ENCODE peak calls at places on chromosomes 11 and 22, in six cellular contexts. Z, Y, T, H, S and E are unnamed samples.

GRCh38 chr11:129846508-129847335 is 31.1 kb downstream of the TMEM45B start:
- DNase-seq in Z (no peak), Y (no peak), T (no peak), H (peak), S (no peak), E (no peak)

GRCh38 chr11:6411594-6412031 is 7.3 kb downstream of the APBB1 start:
- DNase-seq in Z (peak), Y (no peak), T (no peak), H (no peak), S (no peak), E (no peak)

GRCh38 chr11:27471588-27472397 is 797 bp downstream of the LGR4 start:
- DNase-seq in Z (peak), Y (peak), T (peak), H (peak), S (peak), E (peak)

GRCh38 chr22:32852346-32853251 is 51.1 kb downstream of the TIMP3 start:
- DNase-seq in Z (no peak), Y (no peak), T (peak), H (no peak), S (peak), E (no peak)

GRCh38 chr11:12126352-12127019 is 16.1 kb downstream of the MICAL2 start:
- DNase-seq in Z (peak), Y (no peak), T (no peak), H (no peak), S (no peak), E (no peak)

GRCh38 chr22:38607680-38608079 is 37.7 kb upstream of the DMC1 start:
- DNase-seq in Z (no peak), Y (no peak), T (no peak), H (no peak), S (no peak), E (no peak)

GRCh38 chr11:132685174-132685611 is 847.1 kb downstream of the OPCML start:
- DNase-seq in Z (no peak), Y (no peak), T (no peak), H (no peak), S (no peak), E (no peak)

GRCh38 chr11:13962562-13963168 is at the start of gene SPON1:
- DNase-seq in Z (peak), Y (no peak), T (no peak), H (peak), S (no peak), E (peak)

GRCh38 chr22:28813772-28814518 is 13.6 kb upstream of the XBP1 start:
- DNase-seq in Z (peak), Y (no peak), T (no peak), H (no peak), S (peak), E (no peak)

GRCh38 chr11:119783466-119784400 is 54.7 kb upstream of the NECTIN1 start:
- DNase-seq in Z (peak), Y (peak), T (no peak), H (no peak), S (no peak), E (no peak)
- H3K4me3 ChIP-seq in Z (no peak), Y (no peak), T (no peak), H (no peak), S (no peak), E (no peak)

GRCh38 chr11:125190549-125190948 is 26.0 kb downstream of the PKNOX2 start:
- DNase-seq in Z (peak), Y (no peak), T (no peak), H (no peak), S (no peak), E (no peak)

GRCh38 chr11:125192717-125193116 is 28.2 kb downstream of the PKNOX2 start:
- DNase-seq in Z (peak), Y (no peak), T (no peak), H (no peak), S (no peak), E (no peak)

GRCh38 chr11:125192194-125192593 is 27.6 kb downstream of the PKNOX2 start:
- DNase-seq in Z (peak), Y (no peak), T (no peak), H (no peak), S (no peak), E (no peak)

GRCh38 chr11:125188021-125188420 is 23.5 kb downstream of the PKNOX2 start:
- DNase-seq in Z (no peak), Y (no peak), T (no peak), H (no peak), S (no peak), E (no peak)

DNA sequence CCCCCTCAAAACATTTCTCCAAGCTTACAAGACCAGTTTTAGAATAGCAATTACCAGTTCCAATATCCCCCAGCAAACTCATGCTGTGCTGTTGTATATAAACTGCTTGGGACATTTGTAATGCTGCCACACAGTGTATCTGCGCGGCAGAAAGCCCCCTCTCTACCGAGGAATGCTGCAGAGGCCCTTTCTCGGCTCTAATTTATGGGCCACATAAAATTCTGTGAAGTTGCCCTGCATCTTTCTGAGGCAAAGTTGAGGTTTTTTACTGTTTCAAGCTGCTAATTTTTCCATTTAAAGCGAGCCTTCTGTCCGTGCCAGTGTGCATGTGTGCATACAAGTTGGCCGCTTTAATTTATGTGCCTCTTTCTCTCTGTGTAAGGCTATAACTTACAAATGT is 28.6 kb downstream of the PKNOX2 start:
- DNase-seq in Z (no peak), Y (no peak), T (no peak), H (no peak), S (no peak), E (no peak)
- H3K4me3 ChIP-seq in Z (no peak), Y (no peak), T (no peak), H (no peak), S (no peak), E (no peak)

GRCh38 chr11:44804449-44805151 is 77.8 kb downstream of the TSPAN18 start:
- DNase-seq in Z (peak), Y (no peak), T (no peak), H (no peak), S (no peak), E (no peak)

GRCh38 chr11:44806631-44807030 is 79.9 kb downstream of the TSPAN18 start:
- DNase-seq in Z (no peak), Y (no peak), T (no peak), H (no peak), S (no peak), E (no peak)

GRCh38 chr11:44805596-44805995 is 78.8 kb downstream of the TSPAN18 start:
- DNase-seq in Z (no peak), Y (no peak), T (no peak), H (no peak), S (no peak), E (no peak)

GRCh38 chr11:44808053-44808753 is 81.4 kb downstream of the TSPAN18 start:
- DNase-seq in Z (peak), Y (no peak), T (no peak), H (no peak), S (no peak), E (no peak)

DNA sequence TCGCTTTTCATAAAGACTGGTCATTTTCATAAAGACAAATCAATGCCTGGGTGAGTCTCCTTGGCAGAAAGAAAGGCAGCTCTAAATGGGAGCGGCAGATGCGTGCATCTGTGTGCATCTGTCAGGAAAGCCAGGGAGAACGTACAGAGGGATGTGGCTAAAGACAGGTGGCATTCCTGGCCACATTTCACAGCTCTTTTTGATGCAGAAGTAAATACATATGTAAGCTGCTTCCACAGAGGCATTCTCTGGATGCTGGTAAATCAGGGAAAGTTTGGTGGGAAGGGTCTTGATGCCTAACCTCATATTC is 78.3 kb downstream of the TSPAN18 start:
- DNase-seq in Z (no peak), Y (no peak), T (no peak), H (no peak), S (no peak), E (no peak)
- H3K4me3 ChIP-seq in Z (no peak), Y (no peak), T (no peak), H (no peak), S (no peak), E (no peak)

DNA sequence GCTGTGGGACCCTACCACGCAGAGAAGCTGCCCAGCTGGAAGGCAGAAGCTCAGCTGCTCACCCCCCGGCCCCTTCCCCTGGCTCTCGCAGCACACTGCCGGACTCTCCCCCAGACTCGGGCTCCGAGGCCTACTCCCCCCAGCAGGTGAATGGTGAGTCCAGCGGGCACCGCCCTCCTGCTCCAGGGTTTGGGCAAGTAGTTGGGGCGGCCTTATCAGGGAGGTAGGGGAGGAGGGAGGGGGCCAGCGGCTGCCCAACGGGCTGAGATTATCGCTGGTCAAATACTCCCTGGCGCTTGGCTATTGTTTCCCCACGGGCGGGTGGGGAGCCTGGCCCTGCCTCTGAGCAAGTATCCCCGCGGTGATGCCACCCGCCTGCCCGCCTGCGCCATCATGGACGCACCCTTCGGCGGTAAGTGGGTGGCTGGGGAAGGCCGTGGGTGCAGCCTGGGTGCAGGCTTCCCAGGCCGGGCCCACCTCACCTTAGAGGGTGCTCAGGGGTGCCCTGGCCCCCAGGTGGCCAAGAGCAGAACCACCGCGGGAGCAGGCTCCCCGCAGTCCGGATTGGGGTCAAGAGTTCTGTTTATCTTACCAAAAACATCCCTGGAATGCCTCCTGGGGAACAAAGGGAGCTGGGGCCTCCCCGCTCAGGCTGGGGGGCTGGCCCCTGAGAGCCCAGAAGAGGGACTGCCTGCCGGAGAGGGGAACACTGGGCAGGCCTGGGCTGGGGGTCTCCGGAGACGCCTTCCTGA is 16.9 kb downstream of the MYRF start:
- DNase-seq in Z (no peak), Y (no peak), T (no peak), H (no peak), S (no peak), E (no peak)
- H3K4me3 ChIP-seq in Z (no peak), Y (no peak), T (no peak), H (no peak), S (no peak), E (no peak)

GRCh38 chr11:63667993-63668392 is 3.2 kb downstream of the ATL3 start:
- DNase-seq in Z (no peak), Y (no peak), T (no peak), H (no peak), S (no peak), E (no peak)
- H3K4me3 ChIP-seq in Z (no peak), Y (no peak), T (no peak), H (no peak), S (peak), E (no peak)

DNA sequence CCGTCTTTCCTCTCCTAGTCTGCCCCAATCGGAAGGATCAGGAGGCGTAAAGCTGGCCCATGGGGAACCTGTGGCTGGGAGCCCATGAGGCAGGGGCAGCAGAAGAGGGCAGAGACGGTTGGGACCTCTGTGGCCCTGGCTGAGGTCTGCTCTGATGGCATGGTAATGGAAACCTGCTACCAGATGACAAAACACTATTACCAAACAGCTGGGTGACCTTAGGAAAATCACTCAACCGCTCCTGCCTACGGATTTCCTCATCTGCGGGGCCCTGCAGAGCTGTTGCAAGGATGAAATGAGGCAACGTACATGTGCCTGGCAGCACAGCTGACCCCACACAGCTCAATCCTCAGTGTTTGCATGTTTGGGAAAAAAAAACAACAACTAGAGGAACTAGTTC is 4.6 kb downstream of the AP5B1 start:
- DNase-seq in Z (peak), Y (no peak), T (no peak), H (no peak), S (no peak), E (no peak)
- H3K4me3 ChIP-seq in Z (no peak), Y (no peak), T (no peak), H (no peak), S (no peak), E (no peak)

GRCh38 chr11:77039491-77040400 is 5.5 kb downstream of the B3GNT6 start:
- DNase-seq in Z (no peak), Y (no peak), T (no peak), H (no peak), S (no peak), E (no peak)
- H3K4me3 ChIP-seq in Z (peak), Y (no peak), T (peak), H (no peak), S (peak), E (peak)

DNA sequence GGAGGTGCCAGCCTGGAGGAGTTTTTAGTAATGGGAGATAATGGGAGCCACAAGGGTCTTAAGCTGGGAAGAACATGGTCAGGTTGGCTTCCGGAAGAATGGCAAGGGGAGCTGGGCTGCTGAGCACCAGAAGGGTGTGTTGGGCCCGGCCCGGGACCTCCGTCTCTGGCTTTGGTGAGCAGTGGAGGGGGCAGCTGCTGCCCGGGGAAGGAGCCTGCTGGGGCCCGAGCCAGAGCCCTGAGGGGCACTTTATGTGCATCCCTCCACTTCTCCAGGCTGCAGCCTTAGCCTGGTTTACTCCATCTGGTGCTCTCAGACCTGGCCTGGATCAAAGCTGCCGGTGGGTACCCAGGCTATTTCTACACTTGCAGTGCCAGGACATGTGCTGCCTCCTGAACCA is 8.7 kb upstream of the NPAS4 start:
- DNase-seq in Z (peak), Y (no peak), T (no peak), H (no peak), S (no peak), E (no peak)
- H3K4me3 ChIP-seq in Z (no peak), Y (no peak), T (no peak), H (no peak), S (no peak), E (no peak)

GRCh38 chr22:46976130-46976529 is 213.7 kb downstream of the TBC1D22A start:
- DNase-seq in Z (no peak), Y (no peak), T (no peak), H (no peak), S (no peak), E (no peak)
- H3K4me3 ChIP-seq in Z (no peak), Y (no peak), T (no peak), H (no peak), S (no peak), E (no peak)